ENCODE peak calls at places on chromosomes 11 and 22, in ten cellular contexts. D is hepatic stellate cell; H is Caco-2; E is AG04450; Y is HEK293T; B is stimulated activated CD8-positive, alpha-beta memory T cell treated with anti-CD3 and anti-CD28 coated beads, Interleukin-15, amount 100 ng/mL, for 24 hours; I is myocyte; J is memory B cell; T is activated CD8-positive, alpha-beta memory T cell treated with anti-CD3 and anti-CD28 coated beads for 4 hours; R is ELF-1. Z is an unnamed sample.

GRCh38 chr11:61254403-61255025 is 13.5 kb downstream of the PGA5 start:
- DNase-seq in D (peak; percentile 88), H (peak; percentile 69), E (peak; percentile 27), Y (peak; percentile 88), B (peak; percentile 31), I (peak; percentile 61), J (peak; percentile 39), T (peak; percentile 13), R (peak; percentile 84), Z (peak; percentile 88)

GRCh38 chr11:34303028-34303427 is 54.8 kb downstream of the ABTB2 start:
- DNase-seq in D (no peak), H (no peak), E (no peak), Y (no peak), B (no peak), I (no peak), J (no peak), T (no peak), R (no peak), Z (no peak)

GRCh38 chr22:39956932-39957664 is 3.1 kb upstream of the TMA7B start:
- DNase-seq in D (no peak), H (no peak), E (no peak), Y (no peak), B (no peak), I (no peak), J (no peak), T (no peak), R (no peak), Z (no peak)

GRCh38 chr11:17924713-17925112 is 88.1 kb downstream of the SERGEF start:
- DNase-seq in D (no peak), H (no peak), E (no peak), Y (no peak), B (no peak), I (peak; percentile 24), J (no peak), T (no peak), R (no peak), Z (peak; percentile 17)

GRCh38 chr11:19453893-19454292 is 213.1 kb upstream of the E2F8 start:
- DNase-seq in D (no peak), H (no peak), E (no peak), Y (no peak), B (no peak), I (no peak), J (no peak), T (no peak), R (peak; percentile 43), Z (peak; percentile 58)

GRCh38 chr11:27623945-27624523 is 76.2 kb downstream of the BDNF start:
- DNase-seq in D (no peak), H (no peak), E (no peak), Y (no peak), B (no peak), I (no peak), J (no peak), T (no peak), R (no peak), Z (no peak)

GRCh38 chr22:39144101-39144815 is 8.2 kb downstream of the CBX7 start:
- DNase-seq in D (peak; percentile 81), H (no peak), E (no peak), Y (no peak), B (no peak), I (no peak), J (peak; percentile 49), T (peak; percentile 38), R (peak; percentile 45), Z (peak; percentile 62)

GRCh38 chr11:69005631-69006368 is 7.2 kb downstream of the MRGPRF start:
- DNase-seq in D (no peak), H (peak; percentile 35), E (no peak), Y (no peak), B (no peak), I (no peak), J (no peak), T (no peak), R (no peak), Z (no peak)

GRCh38 chr11:75477614-75477935 is 44.6 kb upstream of the KLHL35 start:
- DNase-seq in D (no peak), H (no peak), E (no peak), Y (no peak), B (no peak), I (no peak), J (no peak), T (no peak), R (no peak), Z (no peak)

GRCh38 chr11:36227044-36227443 is 62.2 kb downstream of the COMMD9 start:
- DNase-seq in D (no peak), H (no peak), E (no peak), Y (no peak), B (no peak), I (no peak), J (no peak), T (no peak), R (no peak), Z (no peak)

GRCh38 chr11:11155962-11156815 is 196.9 kb downstream of the CSNK2A3 start:
- DNase-seq in D (no peak), H (peak; percentile 50), E (no peak), Y (peak; percentile 75), B (no peak), I (no peak), J (peak; percentile 31), T (no peak), R (peak; percentile 87), Z (no peak)

GRCh38 chr11:96869207-96869606 is 479.4 kb downstream of the JRKL start:
- DNase-seq in D (no peak), H (no peak), E (no peak), Y (no peak), B (no peak), I (peak; percentile 2), J (no peak), T (no peak), R (no peak), Z (no peak)

GRCh38 chr11:129815596-129816461 is at the start of gene TMEM45B:
- DNase-seq in D (no peak), H (peak; percentile 86), E (no peak), Y (no peak), B (no peak), I (no peak), J (no peak), T (no peak), R (peak; percentile 27), Z (no peak)

GRCh38 chr22:31567702-31568101 is 71.4 kb downstream of the SFI1 start:
- DNase-seq in D (no peak), H (no peak), E (no peak), Y (no peak), B (no peak), I (no peak), J (no peak), T (no peak), R (no peak), Z (no peak)

GRCh38 chr11:96322775-96323642 is 20.0 kb downstream of the MAML2 start:
- DNase-seq in D (no peak), H (no peak), E (no peak), Y (no peak), B (no peak), I (no peak), J (no peak), T (no peak), R (no peak), Z (no peak)

GRCh38 chr22:42868751-42869251 is 11.7 kb upstream of the ARFGAP3 start:
- DNase-seq in D (no peak), H (no peak), E (no peak), Y (no peak), B (no peak), I (peak; percentile 90), J (no peak), T (no peak), R (no peak), Z (peak; percentile 8)